ENCODE peak calls at places on chromosomes 2 and 18, in nine cellular contexts. A is MCF 10A, F is DND-41, V is foreskin fibroblast, D is B cell, T is mucosa of descending colon, U is esophagus squamous epithelium, N is fibroblast of pulmonary artery, W is A549. K is an unnamed sample.

GRCh38 chr2:71681626-71682025 is 228.3 kb downstream of the DYSF start:
- DNase-seq in A (no peak), F (no peak), V (no peak), D (no peak), T (no peak), U (no peak), N (no peak), W (no peak), K (no peak)

GRCh38 chr18:3725100-3725499 is 275.1 kb downstream of the TGIF1 start:
- DNase-seq in A (no peak), F (no peak), V (no peak), D (no peak), T (no peak), U (no peak), N (no peak), W (no peak), K (no peak)

GRCh38 chr2:69966496-69966895 is 5.1 kb upstream of the ASPRV1 start:
- DNase-seq in A (no peak), F (no peak), V (no peak), D (no peak), T (no peak), U (no peak), N (no peak), W (no peak), K (no peak)

GRCh38 chr2:158966321-158966720 is 2.1 kb upstream of the TANC1 start:
- DNase-seq in A (no peak), F (no peak), V (no peak), D (no peak), T (no peak), U (no peak), N (no peak), W (no peak), K (no peak)

GRCh38 chr18:28439870-28440269 is 262.9 kb upstream of the CDH2 start:
- DNase-seq in A (peak; percentile 22), F (no peak), V (no peak), D (no peak), T (no peak), U (no peak), N (peak; percentile 60), W (peak; percentile 0), K (no peak)

GRCh38 chr2:30675758-30676157 is 131.5 kb downstream of the CAPN13 start:
- DNase-seq in A (no peak), F (no peak), V (peak; percentile 78), D (no peak), T (no peak), U (no peak), N (no peak), W (no peak), K (no peak)

GRCh38 chr2:7161501-7161900 is 244.3 kb downstream of the RNF144A start:
- DNase-seq in A (no peak), F (no peak), V (no peak), D (no peak), T (no peak), U (no peak), N (no peak), W (no peak), K (no peak)

GRCh38 chr18:48199399-48199798 is 209.8 kb downstream of the ZBTB7C start:
- DNase-seq in A (no peak), F (no peak), V (no peak), D (no peak), T (peak; percentile 35), U (no peak), N (no peak), W (no peak), K (no peak)

DNA sequence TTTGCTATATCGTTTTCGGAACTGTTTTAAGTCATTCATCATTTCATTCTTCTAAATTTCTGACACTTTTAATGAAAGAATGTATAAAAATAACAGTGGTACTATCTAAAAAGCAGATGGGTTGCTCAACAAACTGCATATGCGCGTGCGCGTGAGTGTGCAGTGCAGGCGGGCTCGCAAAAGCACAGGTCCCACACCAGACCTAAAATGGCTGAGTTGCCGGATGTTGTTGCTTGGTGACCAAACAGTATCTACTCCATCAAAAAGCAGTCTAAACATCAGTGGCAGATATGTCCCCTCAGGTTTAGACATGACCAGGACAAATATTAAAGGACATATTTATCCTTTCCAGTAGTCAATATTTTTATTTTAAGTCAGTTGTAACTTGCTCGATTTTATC is 5.1 kb downstream of the NOL4 start:
- DNase-seq in A (no peak), F (no peak), V (no peak), D (no peak), T (no peak), U (no peak), N (no peak), W (no peak), K (no peak)
- TF ChIP-seq CTCF in A (no peak), F (no peak), V (no peak), D (no peak), T (no peak), U (no peak), N (no peak), W (no peak), K (no peak)

DNA sequence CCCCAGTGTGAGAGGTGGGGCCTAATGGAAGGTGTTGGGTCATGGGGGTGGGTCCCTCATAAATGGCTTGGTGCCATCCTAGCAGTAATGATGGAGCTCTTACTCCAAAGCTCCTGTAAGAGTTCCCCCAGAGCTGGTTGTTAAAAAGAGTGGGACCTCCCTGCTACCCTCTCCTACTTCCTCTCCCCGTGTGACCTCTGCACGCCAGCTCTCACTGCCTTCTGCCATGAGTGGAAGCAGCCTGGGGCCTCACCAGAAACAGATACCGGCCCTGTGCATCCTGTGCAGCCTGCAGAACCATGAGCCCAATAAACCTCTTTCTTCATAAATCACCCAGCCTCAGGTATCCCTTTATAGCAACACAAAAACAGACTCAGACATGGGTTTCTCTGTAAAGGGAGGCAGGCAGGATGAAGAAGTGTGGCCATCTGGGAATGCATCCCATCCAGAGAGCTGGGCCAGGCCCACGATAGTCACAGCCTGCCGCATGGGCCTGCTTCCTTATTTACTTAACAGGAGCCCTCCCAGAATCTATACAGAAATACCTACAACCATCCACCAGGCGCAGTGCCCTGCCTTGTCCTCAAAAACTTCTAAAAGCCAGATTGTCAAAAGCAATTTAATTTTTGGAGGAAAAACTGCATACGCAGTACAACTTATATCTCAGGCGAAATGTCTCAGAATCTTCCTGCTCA is 7.5 kb downstream of the PRLH start:
- DNase-seq in A (no peak), F (no peak), V (no peak), D (no peak), T (no peak), U (no peak), N (no peak), W (no peak), K (no peak)
- TF ChIP-seq CTCF in A (no peak), F (no peak), V (no peak), D (no peak), T (no peak), U (no peak), N (no peak), W (no peak), K (no peak)

GRCh38 chr2:197435598-197436435 is 989 bp upstream of the SF3B1 start:
- DNase-seq in A (no peak), F (no peak), V (no peak), D (no peak), T (peak; percentile 36), U (no peak), N (no peak), W (no peak), K (no peak)

GRCh38 chr2:197427986-197428385 is 6.8 kb downstream of the SF3B1 start:
- DNase-seq in A (no peak), F (no peak), V (no peak), D (no peak), T (no peak), U (no peak), N (no peak), W (no peak), K (no peak)

GRCh38 chr2:197433770-197434438 is 924 bp downstream of the SF3B1 start:
- DNase-seq in A (peak; percentile 3), F (no peak), V (no peak), D (no peak), T (no peak), U (no peak), N (no peak), W (no peak), K (no peak)

GRCh38 chr2:197434541-197435513 is at the start of gene SF3B1:
- DNase-seq in A (peak; percentile 98), F (peak; percentile 99), V (peak; percentile 97), D (peak; percentile 100), T (peak; percentile 99), U (peak; percentile 87), N (peak; percentile 97), W (peak; percentile 98), K (peak; percentile 100)

DNA sequence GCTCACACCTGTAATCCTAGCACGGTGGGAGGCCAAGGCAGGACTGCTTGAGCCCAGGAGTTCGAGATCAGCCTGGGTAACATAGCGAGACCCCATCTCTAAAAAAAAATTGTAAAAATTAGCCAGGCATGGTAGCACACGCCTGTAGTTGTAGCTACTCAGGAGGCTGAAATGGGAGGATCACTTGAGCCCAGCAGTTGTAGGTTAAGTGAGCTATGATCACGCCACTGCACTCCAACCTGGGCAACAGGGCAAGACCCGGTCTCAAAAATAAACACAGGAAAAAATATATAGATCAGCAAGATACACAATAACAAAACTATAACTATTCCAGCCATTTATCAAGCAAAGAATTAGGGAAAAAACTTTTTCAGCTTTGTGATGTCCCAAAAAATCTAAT is 3.0 kb downstream of the SF3B1 start:
- DNase-seq in A (no peak), F (no peak), V (no peak), D (no peak), T (no peak), U (no peak), N (no peak), W (no peak), K (no peak)
- TF ChIP-seq CTCF in A (no peak), F (no peak), V (no peak), D (no peak), T (no peak), U (no peak), N (no peak), W (no peak), K (no peak)

GRCh38 chr2:46656640-46657039 is 177.3 kb downstream of the TMEM247 start:
- DNase-seq in A (no peak), F (no peak), V (no peak), D (no peak), T (no peak), U (no peak), N (no peak), W (no peak), K (no peak)

GRCh38 chr2:46655551-46656436 is 176.4 kb downstream of the TMEM247 start:
- DNase-seq in A (no peak), F (no peak), V (peak; percentile 51), D (no peak), T (no peak), U (no peak), N (peak; percentile 68), W (no peak), K (no peak)

GRCh38 chr2:46653539-46653938 is 174.2 kb downstream of the TMEM247 start:
- DNase-seq in A (no peak), F (no peak), V (no peak), D (no peak), T (no peak), U (no peak), N (peak; percentile 50), W (no peak), K (no peak)

GRCh38 chr2:46652514-46653170 is 173.3 kb downstream of the TMEM247 start:
- DNase-seq in A (no peak), F (no peak), V (no peak), D (no peak), T (no peak), U (no peak), N (no peak), W (no peak), K (no peak)

DNA sequence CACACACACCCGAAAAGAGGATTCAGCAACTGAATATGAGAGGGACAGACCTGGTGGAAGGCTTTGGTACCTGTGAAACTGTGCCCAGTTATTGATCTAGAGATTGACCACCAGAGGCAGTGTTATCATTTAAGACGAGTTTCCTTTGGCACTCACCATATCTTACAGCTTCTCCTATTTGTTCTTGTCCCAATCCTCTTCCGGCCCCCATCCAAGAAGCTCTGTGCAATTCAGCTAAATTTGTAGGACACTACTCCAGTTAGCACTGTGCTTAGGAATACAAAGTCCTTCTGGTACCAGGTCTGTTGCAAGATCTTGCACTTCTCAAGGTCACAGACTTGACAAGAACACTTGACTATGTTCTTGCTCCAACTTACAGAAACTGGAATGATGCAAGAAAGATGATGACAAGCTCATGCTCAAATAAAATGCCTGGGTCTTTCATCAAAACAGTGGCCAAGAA is 177.7 kb downstream of the TMEM247 start:
- DNase-seq in A (peak; percentile 44), F (no peak), V (peak; percentile 63), D (no peak), T (peak; percentile 30), U (no peak), N (peak; percentile 89), W (peak; percentile 73), K (no peak)
- TF ChIP-seq CTCF in A (peak; percentile 21), F (peak; percentile 52), V (peak; percentile 30), D (peak; percentile 62), T (no peak), U (no peak), N (peak; percentile 35), W (peak; percentile 66), K (no peak)